ENCODE peak calls at places on chromosome 1, in six cellular contexts. One of them, this sample, is unnamed.

GRCh38 chr1:2547210-2548067 is 8.7 kb upstream of the TNFRSF14 start:
- DNase-seq in fibroblast of lung: no peak
- DNase-seq in OCI-M1: peak; percentile 59
- DNase-seq in SHP77 treated with DMSO at 0.1 percent for 48 hours: no peak
- DNase-seq in transverse colon: peak; percentile 51
- DNase-seq in germinal center: peak; percentile 72
- DNase-seq in this sample: no peak

GRCh38 chr1:86430376-86430775 is 6.4 kb downstream of the CLCA2 start:
- DNase-seq in fibroblast of lung: no peak
- DNase-seq in OCI-M1: no peak
- DNase-seq in SHP77 treated with DMSO at 0.1 percent for 48 hours: no peak
- DNase-seq in transverse colon: no peak
- DNase-seq in germinal center: no peak
- DNase-seq in this sample: no peak

GRCh38 chr1:221839794-221840395 is 98.0 kb upstream of the DUSP10 start:
- DNase-seq in fibroblast of lung: peak; percentile 51
- DNase-seq in OCI-M1: peak; percentile 7
- DNase-seq in SHP77 treated with DMSO at 0.1 percent for 48 hours: no peak
- DNase-seq in transverse colon: peak; percentile 39
- DNase-seq in germinal center: peak; percentile 19
- DNase-seq in this sample: no peak

GRCh38 chr1:9891207-9891606 is 18.9 kb downstream of the CTNNBIP1 start:
- DNase-seq in fibroblast of lung: no peak
- DNase-seq in OCI-M1: no peak
- DNase-seq in SHP77 treated with DMSO at 0.1 percent for 48 hours: no peak
- DNase-seq in transverse colon: no peak
- DNase-seq in germinal center: no peak
- DNase-seq in this sample: no peak

GRCh38 chr1:155183775-155184221 is 10.1 kb downstream of the TRIM46 start:
- DNase-seq in fibroblast of lung: no peak
- DNase-seq in OCI-M1: no peak
- DNase-seq in SHP77 treated with DMSO at 0.1 percent for 48 hours: no peak
- DNase-seq in transverse colon: no peak
- DNase-seq in germinal center: no peak
- DNase-seq in this sample: no peak

GRCh38 chr1:201656670-201657032 is 117.7 kb downstream of the NAV1 start:
- DNase-seq in fibroblast of lung: peak; percentile 91
- DNase-seq in OCI-M1: peak; percentile 25
- DNase-seq in SHP77 treated with DMSO at 0.1 percent for 48 hours: peak; percentile 35
- DNase-seq in transverse colon: peak; percentile 50
- DNase-seq in germinal center: no peak
- DNase-seq in this sample: no peak

GRCh38 chr1:10754571-10755329 is 41.7 kb downstream of the CASZ1 start:
- DNase-seq in fibroblast of lung: no peak
- DNase-seq in OCI-M1: no peak
- DNase-seq in SHP77 treated with DMSO at 0.1 percent for 48 hours: no peak
- DNase-seq in transverse colon: no peak
- DNase-seq in germinal center: no peak
- DNase-seq in this sample: no peak

GRCh38 chr1:64515427-64515826 is 45.5 kb downstream of the CACHD1 start:
- DNase-seq in fibroblast of lung: peak; percentile 89
- DNase-seq in OCI-M1: no peak
- DNase-seq in SHP77 treated with DMSO at 0.1 percent for 48 hours: no peak
- DNase-seq in transverse colon: peak; percentile 44
- DNase-seq in germinal center: no peak
- DNase-seq in this sample: peak; percentile 34

GRCh38 chr1:30617161-30617560 is 106.2 kb downstream of the MATN1 start:
- DNase-seq in fibroblast of lung: no peak
- DNase-seq in OCI-M1: no peak
- DNase-seq in SHP77 treated with DMSO at 0.1 percent for 48 hours: no peak
- DNase-seq in transverse colon: no peak
- DNase-seq in germinal center: no peak
- DNase-seq in this sample: no peak

GRCh38 chr1:114152211-114153050 is 1.2 kb downstream of the SYT6 start:
- DNase-seq in fibroblast of lung: peak; percentile 29
- DNase-seq in OCI-M1: no peak
- DNase-seq in SHP77 treated with DMSO at 0.1 percent for 48 hours: no peak
- DNase-seq in transverse colon: peak; percentile 27
- DNase-seq in germinal center: peak; percentile 13
- DNase-seq in this sample: peak; percentile 10

GRCh38 chr1:38677756-38678155 is 181.8 kb downstream of the RRAGC start:
- DNase-seq in fibroblast of lung: no peak
- DNase-seq in OCI-M1: no peak
- DNase-seq in SHP77 treated with DMSO at 0.1 percent for 48 hours: no peak
- DNase-seq in transverse colon: no peak
- DNase-seq in germinal center: no peak
- DNase-seq in this sample: no peak

GRCh38 chr1:202479630-202480029 is 131.1 kb downstream of the PPP1R12B start:
- DNase-seq in fibroblast of lung: no peak
- DNase-seq in OCI-M1: peak; percentile 29
- DNase-seq in SHP77 treated with DMSO at 0.1 percent for 48 hours: no peak
- DNase-seq in transverse colon: no peak
- DNase-seq in germinal center: no peak
- DNase-seq in this sample: no peak

GRCh38 chr1:50080904-50081586 is 27.7 kb upstream of the ELAVL4 start:
- DNase-seq in fibroblast of lung: no peak
- DNase-seq in OCI-M1: peak; percentile 63
- DNase-seq in SHP77 treated with DMSO at 0.1 percent for 48 hours: peak; percentile 90
- DNase-seq in transverse colon: no peak
- DNase-seq in germinal center: no peak
- DNase-seq in this sample: no peak

GRCh38 chr1:110337704-110338199 is 1.4 kb upstream of the RBM15 start:
- DNase-seq in fibroblast of lung: no peak
- DNase-seq in OCI-M1: peak; percentile 85
- DNase-seq in SHP77 treated with DMSO at 0.1 percent for 48 hours: peak; percentile 26
- DNase-seq in transverse colon: peak; percentile 68
- DNase-seq in germinal center: peak; percentile 35
- DNase-seq in this sample: peak; percentile 33

GRCh38 chr1:1021010-1021845 is 1.3 kb downstream of the AGRN start:
- DNase-seq in fibroblast of lung: peak; percentile 70
- DNase-seq in OCI-M1: peak; percentile 80
- DNase-seq in SHP77 treated with DMSO at 0.1 percent for 48 hours: no peak
- DNase-seq in transverse colon: peak; percentile 75
- DNase-seq in germinal center: no peak
- DNase-seq in this sample: no peak

GRCh38 chr1:181503130-181503810 is 20.0 kb downstream of the CACNA1E start:
- DNase-seq in fibroblast of lung: peak; percentile 35
- DNase-seq in OCI-M1: no peak
- DNase-seq in SHP77 treated with DMSO at 0.1 percent for 48 hours: no peak
- DNase-seq in transverse colon: no peak
- DNase-seq in germinal center: no peak
- DNase-seq in this sample: no peak

GRCh38 chr1:248807067-248807737 is 18.5 kb downstream of the SH3BP5L start:
- DNase-seq in fibroblast of lung: peak; percentile 43
- DNase-seq in OCI-M1: peak; percentile 74
- DNase-seq in SHP77 treated with DMSO at 0.1 percent for 48 hours: no peak
- DNase-seq in transverse colon: peak; percentile 74
- DNase-seq in germinal center: peak; percentile 59
- DNase-seq in this sample: no peak

GRCh38 chr1:214446772-214447556 is 104.4 kb downstream of the PTPN14 start:
- DNase-seq in fibroblast of lung: peak; percentile 84
- DNase-seq in OCI-M1: no peak
- DNase-seq in SHP77 treated with DMSO at 0.1 percent for 48 hours: no peak
- DNase-seq in transverse colon: peak; percentile 11
- DNase-seq in germinal center: peak; percentile 24
- DNase-seq in this sample: peak; percentile 33

GRCh38 chr1:184859381-184860105 is 104.9 kb upstream of the EDEM3 start:
- DNase-seq in fibroblast of lung: no peak
- DNase-seq in OCI-M1: no peak
- DNase-seq in SHP77 treated with DMSO at 0.1 percent for 48 hours: no peak
- DNase-seq in transverse colon: no peak
- DNase-seq in germinal center: peak; percentile 24
- DNase-seq in this sample: no peak

GRCh38 chr1:31651025-31651424 is 6.3 kb upstream of the PEF1 start:
- DNase-seq in fibroblast of lung: no peak
- DNase-seq in OCI-M1: no peak
- DNase-seq in SHP77 treated with DMSO at 0.1 percent for 48 hours: no peak
- DNase-seq in transverse colon: no peak
- DNase-seq in germinal center: no peak
- DNase-seq in this sample: peak; percentile 36

GRCh38 chr1:229388876-229389580 is 44.9 kb downstream of the ACTA1 start:
- DNase-seq in fibroblast of lung: peak; percentile 63
- DNase-seq in OCI-M1: peak; percentile 35
- DNase-seq in SHP77 treated with DMSO at 0.1 percent for 48 hours: no peak
- DNase-seq in transverse colon: no peak
- DNase-seq in germinal center: no peak
- DNase-seq in this sample: no peak

GRCh38 chr1:88462481-88463261 is 221.4 kb upstream of the PKN2 start:
- DNase-seq in fibroblast of lung: peak; percentile 46
- DNase-seq in OCI-M1: no peak
- DNase-seq in SHP77 treated with DMSO at 0.1 percent for 48 hours: no peak
- DNase-seq in transverse colon: no peak
- DNase-seq in germinal center: peak; percentile 3
- DNase-seq in this sample: no peak

GRCh38 chr1:87869563-87869962 is 540.9 kb downstream of the LMO4 start:
- DNase-seq in fibroblast of lung: peak; percentile 68
- DNase-seq in OCI-M1: peak; percentile 82
- DNase-seq in SHP77 treated with DMSO at 0.1 percent for 48 hours: no peak
- DNase-seq in transverse colon: no peak
- DNase-seq in germinal center: no peak
- DNase-seq in this sample: no peak

GRCh38 chr1:198290089-198290683 is 133.4 kb downstream of the NEK7 start:
- DNase-seq in fibroblast of lung: no peak
- DNase-seq in OCI-M1: no peak
- DNase-seq in SHP77 treated with DMSO at 0.1 percent for 48 hours: no peak
- DNase-seq in transverse colon: no peak
- DNase-seq in germinal center: no peak
- DNase-seq in this sample: no peak

GRCh38 chr1:228336308-228337030 is 70.2 kb downstream of the TRIM11 start:
- DNase-seq in fibroblast of lung: no peak
- DNase-seq in OCI-M1: no peak
- DNase-seq in SHP77 treated with DMSO at 0.1 percent for 48 hours: no peak
- DNase-seq in transverse colon: peak; percentile 2
- DNase-seq in germinal center: no peak
- DNase-seq in this sample: no peak

GRCh38 chr1:8047686-8048522 is 21.8 kb upstream of the ERRFI1 start:
- DNase-seq in fibroblast of lung: peak; percentile 93
- DNase-seq in OCI-M1: peak; percentile 17
- DNase-seq in SHP77 treated with DMSO at 0.1 percent for 48 hours: no peak
- DNase-seq in transverse colon: no peak
- DNase-seq in germinal center: no peak
- DNase-seq in this sample: no peak

This sample was measured in prostate gland.